ENCODE peak calls at places on chromosomes 6 and 20, in five cellular contexts. D, S, Y, L and C are unnamed samples.

GRCh38 chr6:118580585-118581419 is 32.7 kb downstream of the PLN start:
- DNase-seq in D (peak), S (peak), Y (peak), L (peak), C (peak)

GRCh38 chr20:17614812-17615644 is 45.2 kb downstream of the DSTN start:
- DNase-seq in D (no peak), S (peak), Y (no peak), L (no peak), C (no peak)

GRCh38 chr6:79373880-79374279 is 139.4 kb upstream of the HMGN3 start:
- DNase-seq in D (no peak), S (no peak), Y (no peak), L (no peak), C (no peak)

GRCh38 chr6:113672691-113673149 is 184.4 kb upstream of the MARCKS start:
- DNase-seq in D (peak), S (peak), Y (peak), L (peak), C (peak)

GRCh38 chr6:97705568-97705967 is 422.6 kb upstream of the MMS22L start:
- DNase-seq in D (peak), S (no peak), Y (peak), L (peak), C (peak)

GRCh38 chr6:75991941-75992340 is 80.5 kb downstream of the IMPG1 start:
- DNase-seq in D (no peak), S (peak), Y (peak), L (no peak), C (no peak)

GRCh38 chr6:134466751-134467525 is 149.0 kb upstream of the SGK1 start:
- DNase-seq in D (peak), S (no peak), Y (no peak), L (no peak), C (no peak)

GRCh38 chr20:62571667-62572344 is 70.5 kb upstream of the SLCO4A1 start:
- DNase-seq in D (no peak), S (no peak), Y (no peak), L (no peak), C (no peak)

GRCh38 chr6:170024940-170025339 is 265.9 kb downstream of the DLL1 start:
- DNase-seq in D (peak), S (peak), Y (no peak), L (no peak), C (peak)

GRCh38 chr6:33897193-33897479 is 93.3 kb upstream of the MLN start:
- DNase-seq in D (no peak), S (no peak), Y (no peak), L (no peak), C (no peak)

GRCh38 chr6:84082693-84083265 is 49.2 kb downstream of the MRAP2 start:
- DNase-seq in D (no peak), S (no peak), Y (peak), L (no peak), C (peak)

GRCh38 chr6:145028144-145028818 is 707.0 kb downstream of the EPM2A start:
- DNase-seq in D (peak), S (peak), Y (peak), L (no peak), C (peak)

GRCh38 chr20:55586626-55587025 is 418.7 kb downstream of the CBLN4 start:
- DNase-seq in D (no peak), S (no peak), Y (peak), L (no peak), C (no peak)

GRCh38 chr6:170344631-170345576 is 38.3 kb downstream of the FAM120B start:
- DNase-seq in D (peak), S (no peak), Y (no peak), L (peak), C (peak)

GRCh38 chr20:48556956-48557355 is 270.8 kb downstream of the PREX1 start:
- DNase-seq in D (no peak), S (no peak), Y (peak), L (no peak), C (no peak)

GRCh38 chr6:137848672-137849071 is 18.4 kb upstream of the TNFAIP3 start:
- DNase-seq in D (peak), S (no peak), Y (no peak), L (peak), C (peak)

GRCh38 chr6:24376875-24377274 is 19.0 kb upstream of the DCDC2 start:
- DNase-seq in D (no peak), S (no peak), Y (no peak), L (no peak), C (no peak)

GRCh38 chr6:13615802-13616140 is 636 bp downstream of the NOL7 start:
- DNase-seq in D (no peak), S (peak), Y (peak), L (no peak), C (peak)

GRCh38 chr6:144122861-144123260 is 27.5 kb upstream of the STX11 start:
- DNase-seq in D (no peak), S (no peak), Y (no peak), L (no peak), C (no peak)

GRCh38 chr20:41287327-41287726 is 30.2 kb downstream of the ZHX3 start:
- DNase-seq in D (peak), S (no peak), Y (no peak), L (peak), C (peak)

GRCh38 chr6:133136177-133136896 is 104.8 kb upstream of the EYA4 start:
- DNase-seq in D (no peak), S (no peak), Y (peak), L (peak), C (no peak)

GRCh38 chr20:12053348-12053747 is 135.7 kb downstream of the BTBD3 start:
- DNase-seq in D (peak), S (no peak), Y (no peak), L (peak), C (peak)

GRCh38 chr20:64024141-64024990 is 11.6 kb upstream of the C20orf204 start:
- DNase-seq in D (no peak), S (no peak), Y (no peak), L (no peak), C (no peak)

GRCh38 chr6:46926481-46926880 is 4.7 kb upstream of the ADGRF5 start:
- DNase-seq in D (peak), S (no peak), Y (no peak), L (peak), C (peak)

GRCh38 chr6:111769365-111770127 is 103.7 kb downstream of the FYN start:
- DNase-seq in D (no peak), S (no peak), Y (no peak), L (no peak), C (no peak)

GRCh38 chr20:19815553-19815991 is 57.5 kb downstream of the RIN2 start:
- DNase-seq in D (peak), S (peak), Y (no peak), L (peak), C (peak)
- TF ChIP-seq CTCF in D (no peak), S (no peak), Y (no peak), L (no peak), C (peak)

GRCh38 chr6:129192458-129192989 is 309.6 kb downstream of the LAMA2 start:
- DNase-seq in D (no peak), S (no peak), Y (no peak), L (no peak), C (no peak)

GRCh38 chr6:129191275-129191674 is 308.3 kb downstream of the LAMA2 start:
- DNase-seq in D (no peak), S (no peak), Y (no peak), L (no peak), C (no peak)

GRCh38 chr6:129194441-129195021 is 311.6 kb downstream of the LAMA2 start:
- DNase-seq in D (no peak), S (no peak), Y (no peak), L (no peak), C (no peak)

GRCh38 chr6:129197154-129197553 is 314.2 kb downstream of the LAMA2 start:
- DNase-seq in D (no peak), S (no peak), Y (no peak), L (no peak), C (no peak)

DNA sequence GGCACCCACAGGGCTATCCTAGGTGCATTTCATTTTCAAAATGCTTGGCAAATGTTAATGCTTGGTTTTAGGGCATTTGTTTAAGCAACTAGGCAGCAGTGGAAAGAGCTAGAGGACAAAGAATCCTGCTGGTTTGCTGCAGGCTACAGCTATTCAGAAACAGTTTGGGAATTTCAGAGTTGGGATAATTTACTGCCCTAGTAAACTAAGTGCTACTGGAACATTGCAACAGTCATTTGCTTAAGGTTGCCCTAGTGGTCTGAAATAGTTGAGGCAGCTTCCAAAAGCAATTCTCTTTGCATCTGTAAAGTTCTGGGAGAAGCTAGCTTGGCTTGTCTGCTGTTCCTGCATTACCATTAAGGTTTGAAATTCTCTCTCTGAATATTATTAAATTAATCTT is 312.7 kb downstream of the LAMA2 start:
- DNase-seq in D (no peak), S (no peak), Y (peak), L (no peak), C (no peak)
- TF ChIP-seq CTCF in D (no peak), S (no peak), Y (peak), L (no peak), C (no peak)

GRCh38 chr20:3237011-3237957 is 1.7 kb downstream of the SLC4A11 start:
- DNase-seq in D (no peak), S (no peak), Y (no peak), L (no peak), C (no peak)

GRCh38 chr20:3239026-3239866 is at the start of gene SLC4A11:
- DNase-seq in D (peak), S (peak), Y (peak), L (peak), C (peak)

GRCh38 chr20:3239867-3240775 is 1.1 kb upstream of the SLC4A11 start:
- DNase-seq in D (peak), S (no peak), Y (peak), L (peak), C (peak)

GRCh38 chr20:3238616-3239025 is 369 bp downstream of the SLC4A11 start:
- DNase-seq in D (peak), S (peak), Y (peak), L (peak), C (no peak)

DNA sequence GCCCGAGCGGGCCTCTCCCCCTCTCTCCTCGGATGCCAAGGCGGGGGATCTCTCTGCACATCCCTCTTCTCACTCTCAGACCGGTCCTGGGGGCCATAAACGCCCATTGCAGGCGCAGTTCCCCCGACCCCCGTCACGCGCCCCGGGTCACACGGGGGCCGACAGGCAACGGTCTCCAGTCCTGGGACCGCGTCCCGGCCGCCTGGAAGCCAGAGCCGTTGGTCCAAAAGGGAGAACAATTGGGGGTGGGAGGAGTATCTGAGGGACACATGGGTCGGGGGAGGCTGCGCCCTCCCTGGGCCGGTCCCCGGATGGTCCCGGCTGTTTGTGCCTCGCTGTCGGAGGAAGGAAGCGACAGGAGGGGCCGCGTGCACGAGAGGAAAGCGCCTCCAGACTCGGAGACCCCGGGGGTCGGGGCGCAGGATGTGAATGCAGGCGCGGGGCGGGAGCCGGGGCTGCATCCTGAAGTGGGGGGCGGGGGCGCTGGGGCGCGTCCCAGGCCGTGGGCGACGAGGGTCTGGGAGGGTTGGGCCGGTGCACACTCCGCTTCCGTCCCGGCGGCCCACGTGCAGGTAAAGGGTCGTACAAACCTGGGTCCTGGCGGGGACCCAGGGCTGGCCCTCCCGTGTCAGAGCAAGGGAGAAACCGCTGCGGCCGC is 903 bp downstream of the SLC4A11 start:
- DNase-seq in D (no peak), S (no peak), Y (peak), L (no peak), C (no peak)
- TF ChIP-seq CTCF in D (no peak), S (no peak), Y (peak), L (no peak), C (no peak)

DNA sequence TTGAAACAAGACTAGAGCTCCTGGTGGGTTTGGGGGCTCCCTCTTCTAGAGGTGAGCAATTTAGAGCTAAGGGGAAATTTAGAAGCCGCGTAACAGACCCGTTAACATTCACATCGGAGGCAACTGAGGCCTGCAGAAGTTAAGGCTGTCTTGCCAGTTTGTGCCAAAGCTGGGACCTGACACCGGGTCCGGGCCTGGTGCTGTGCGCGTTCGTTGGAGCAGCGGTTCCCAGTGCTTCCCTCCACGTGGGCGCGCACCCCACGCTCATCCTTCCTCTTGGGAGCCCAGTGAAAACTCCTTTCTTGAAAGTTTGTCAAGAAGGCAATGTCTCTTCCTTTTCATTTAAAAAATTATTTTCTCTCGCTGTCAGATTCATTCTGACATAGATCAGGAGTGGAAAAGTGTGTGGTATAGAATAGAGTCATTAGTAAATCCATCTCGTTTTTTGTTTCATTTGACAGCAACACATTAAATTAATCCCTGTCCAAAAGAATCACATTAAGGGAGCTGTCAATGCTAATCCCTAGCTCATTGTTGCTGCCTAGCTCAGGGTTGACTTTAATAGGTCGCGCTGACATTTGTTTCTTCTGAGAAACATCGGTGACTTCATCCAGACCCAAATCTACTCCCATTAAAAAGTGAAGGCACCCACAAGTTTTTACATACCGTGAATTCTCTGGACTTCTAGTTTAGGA is 25.3 kb upstream of the MAP3K7 start:
- DNase-seq in D (no peak), S (no peak), Y (peak), L (no peak), C (no peak)
- TF ChIP-seq CTCF in D (no peak), S (no peak), Y (no peak), L (no peak), C (no peak)

GRCh38 chr6:90478278-90478677 is 108.6 kb downstream of the MAP3K7 start:
- DNase-seq in D (no peak), S (no peak), Y (peak), L (no peak), C (no peak)
- TF ChIP-seq CTCF in D (no peak), S (no peak), Y (peak), L (no peak), C (no peak)

GRCh38 chr6:155147958-155148663 is 115.7 kb upstream of the CLDN20 start:
- DNase-seq in D (no peak), S (no peak), Y (no peak), L (no peak), C (no peak)

GRCh38 chr6:155150967-155151671 is 112.7 kb upstream of the CLDN20 start:
- DNase-seq in D (no peak), S (no peak), Y (no peak), L (no peak), C (no peak)

GRCh38 chr6:155154158-155154830 is 109.5 kb upstream of the CLDN20 start:
- DNase-seq in D (peak), S (no peak), Y (no peak), L (peak), C (peak)

GRCh38 chr6:155155787-155156447 is 107.9 kb upstream of the CLDN20 start:
- DNase-seq in D (no peak), S (no peak), Y (no peak), L (no peak), C (no peak)

DNA sequence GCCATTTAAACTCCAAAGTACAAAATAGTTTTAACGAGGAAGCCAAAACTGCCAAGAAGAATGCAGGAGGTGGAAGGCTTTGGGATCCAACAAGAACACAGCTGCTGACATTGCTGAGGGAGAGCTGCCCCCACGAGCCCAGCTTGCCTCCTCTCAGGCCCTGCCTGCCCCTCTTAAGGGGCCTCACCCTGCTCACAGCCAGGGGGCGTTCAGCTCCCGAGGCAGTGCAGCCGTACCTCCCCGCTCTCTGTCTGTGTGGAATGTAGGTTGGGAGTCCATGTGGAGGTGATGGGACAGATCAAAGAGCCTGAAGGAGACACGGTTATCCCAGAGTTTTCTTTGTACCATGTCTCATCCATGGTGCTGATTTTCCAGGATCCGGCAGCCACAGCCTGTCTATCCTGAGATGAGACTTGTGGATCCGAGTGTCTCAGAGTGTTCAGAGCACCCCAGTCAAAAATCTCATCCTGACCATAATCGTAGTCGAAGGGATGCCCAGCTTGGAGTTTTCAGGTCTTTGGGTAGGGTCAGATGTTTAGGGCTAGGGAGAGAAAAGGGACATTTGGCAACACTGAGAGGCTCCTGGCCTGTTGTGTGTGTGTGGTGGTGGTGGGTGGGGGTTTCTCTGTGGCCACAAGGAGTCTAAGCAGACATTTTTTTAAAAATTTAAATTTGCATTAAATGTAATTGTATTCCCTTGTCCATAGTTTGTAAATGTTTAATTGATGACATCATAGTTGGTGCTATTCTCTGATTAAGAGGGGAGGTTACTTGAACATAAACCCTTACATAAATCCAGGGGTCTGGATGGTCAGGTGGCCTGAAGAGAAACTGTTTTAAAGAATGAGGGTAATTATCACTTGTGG is 111.4 kb upstream of the CLDN20 start:
- DNase-seq in D (no peak), S (no peak), Y (peak), L (no peak), C (no peak)
- TF ChIP-seq CTCF in D (peak), S (no peak), Y (peak), L (no peak), C (peak)

GRCh38 chr20:1924910-1925861 is 30.0 kb downstream of the SIRPA start:
- DNase-seq in D (no peak), S (no peak), Y (no peak), L (no peak), C (no peak)
- TF ChIP-seq CTCF in D (no peak), S (no peak), Y (no peak), L (no peak), C (no peak)